ENCODE peak calls at places on chromosomes 12 and 14, in eight cellular contexts. M, A, L, G, P, Y, B and S are unnamed samples.

GRCh38 chr14:56116128-56116900 is 1.9 kb upstream of the PELI2 start:
- DNase-seq in M (no peak), A (no peak), L (no peak), G (no peak), P (no peak), Y (no peak), B (no peak), S (no peak)

GRCh38 chr12:89461649-89462612 is 62.7 kb downstream of the GALNT4 start:
- DNase-seq in M (no peak), A (no peak), L (no peak), G (peak; percentile 43), P (peak; percentile 44), Y (no peak), B (no peak), S (peak; percentile 12)

GRCh38 chr12:52745554-52745953 is 31.6 kb downstream of the KRT76 start:
- DNase-seq in M (no peak), A (no peak), L (no peak), G (no peak), P (no peak), Y (no peak), B (no peak), S (no peak)

GRCh38 chr14:23580152-23580926 is 1.7 kb upstream of the JPH4 start:
- DNase-seq in M (no peak), A (no peak), L (no peak), G (no peak), P (no peak), Y (no peak), B (no peak), S (no peak)

GRCh38 chr12:10737249-10737648 is 14.1 kb upstream of the YBX3 start:
- DNase-seq in M (no peak), A (no peak), L (no peak), G (no peak), P (no peak), Y (no peak), B (no peak), S (no peak)

GRCh38 chr14:73524493-73524892 is 12.4 kb upstream of the ACOT1 start:
- DNase-seq in M (no peak), A (no peak), L (peak; percentile 39), G (no peak), P (no peak), Y (no peak), B (no peak), S (no peak)

GRCh38 chr12:119354187-119354586 is 19.7 kb downstream of the CCDC60 start:
- DNase-seq in M (no peak), A (no peak), L (no peak), G (no peak), P (peak; percentile 22), Y (no peak), B (no peak), S (no peak)

GRCh38 chr14:72366619-72367018 is 434.4 kb downstream of the RGS6 start:
- DNase-seq in M (no peak), A (no peak), L (no peak), G (no peak), P (peak; percentile 2), Y (no peak), B (no peak), S (no peak)

GRCh38 chr12:92147491-92147890 is 1.8 kb upstream of the BTG1 start:
- DNase-seq in M (no peak), A (no peak), L (no peak), G (no peak), P (no peak), Y (no peak), B (no peak), S (no peak)

GRCh38 chr14:32611752-32612151 is 282.7 kb downstream of the AKAP6 start:
- DNase-seq in M (no peak), A (no peak), L (no peak), G (no peak), P (no peak), Y (no peak), B (no peak), S (no peak)